ENCODE peak calls at places on chromosomes 3 and 15, in nine cellular contexts. N is CD4-positive, alpha-beta T cell; Y is A549; O is lower lobe of right lung; S is IMR-90; D is cardiac muscle cell; W is neural progenitor cell; P is HCT116; I is tibial artery. C is an unnamed sample.

GRCh38 chr15:43941555-43941954 is 114.8 kb downstream of the WDR76 start:
- DNase-seq in W (no peak), O (no peak), N (no peak), P (no peak), I (no peak), D (no peak), S (no peak), Y (no peak), C (peak)

GRCh38 chr3:53150247-53151085 is 10.5 kb upstream of the PRKCD start:
- DNase-seq in Y (peak), I (peak), P (peak), S (peak), O (peak), D (no peak), N (no peak), W (no peak), C (no peak)

GRCh38 chr3:116102037-116102436 is 343.2 kb downstream of the LSAMP start:
- DNase-seq in P (no peak), D (no peak), Y (no peak), I (no peak), S (no peak), W (no peak), O (no peak), N (no peak), C (no peak)

GRCh38 chr15:52680756-52681155 is 1.6 kb upstream of the ATOSA start:
- DNase-seq in D (no peak), Y (no peak), S (no peak), I (no peak), N (no peak), O (no peak), P (no peak), W (no peak), C (no peak)

GRCh38 chr3:182246870-182247269 is 535.1 kb downstream of the SOX2 start:
- DNase-seq in Y (no peak), I (no peak), S (no peak), N (no peak), D (no peak), W (no peak), P (no peak), O (no peak), C (no peak)

GRCh38 chr3:100401674-100402036 is 316 bp downstream of the LNP1 start:
- DNase-seq in S (peak), P (no peak), Y (no peak), N (peak), D (peak), O (peak), I (peak), W (peak), C (no peak)

GRCh38 chr3:126540946-126541627 is 17.1 kb downstream of the CHST13 start:
- DNase-seq in N (no peak), I (no peak), Y (no peak), P (no peak), O (peak), W (no peak), S (no peak), D (no peak), C (no peak)

GRCh38 chr3:120160050-120160449 is 65.8 kb upstream of the GSK3B start:
- DNase-seq in W (no peak), Y (peak), P (peak), N (no peak), S (peak), D (no peak), I (peak), O (peak), C (no peak)

DNA sequence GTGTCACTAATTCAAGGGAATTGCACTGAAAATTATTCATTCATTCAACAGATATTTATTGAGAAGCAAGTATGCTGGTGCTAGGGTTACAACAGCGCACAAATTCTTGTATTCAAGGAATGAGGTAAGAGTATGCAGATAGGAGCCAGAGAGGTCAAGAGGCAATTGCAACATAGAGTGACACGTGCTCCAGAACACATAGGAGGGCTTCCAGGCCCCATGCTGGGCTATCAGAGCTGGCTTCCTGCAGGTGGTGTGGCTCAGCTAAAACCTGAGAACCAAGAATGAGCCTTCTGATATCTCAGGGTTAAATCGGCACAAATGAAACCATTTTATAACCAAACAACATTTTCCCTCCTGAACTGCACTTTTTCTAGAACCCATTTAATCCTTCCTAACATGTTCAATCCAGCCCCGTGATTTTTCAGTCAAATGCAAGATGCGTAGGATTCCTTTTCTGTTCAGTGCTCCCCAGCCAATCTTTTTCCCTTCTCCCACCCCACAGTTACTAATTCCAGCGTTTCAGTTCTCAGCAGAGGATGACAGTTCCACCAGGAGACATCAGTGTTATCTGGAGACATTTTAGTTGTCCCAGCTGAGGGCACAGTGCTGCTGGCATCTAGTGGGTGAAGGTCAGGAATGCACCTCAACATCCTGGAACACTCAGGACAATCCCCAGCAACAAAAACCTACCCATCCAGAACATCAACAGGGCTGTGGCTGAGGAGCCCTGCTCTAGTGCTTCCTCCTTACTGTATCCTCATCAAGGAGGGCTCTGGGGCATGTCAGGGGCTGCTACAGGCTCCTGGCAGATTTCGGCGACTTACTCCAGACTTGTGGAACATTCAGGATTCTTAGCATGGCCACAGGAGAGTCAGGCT is 13.1 kb downstream of the CCR5AS start:
- DNase-seq in Y (no peak), W (no peak), P (no peak), S (peak), I (no peak), N (no peak), O (peak), D (no peak), C (no peak)
- TF ChIP-seq CTCF in Y (no peak), W (no peak), P (no peak), S (no peak), I (no peak), N (no peak), O (no peak), D (no peak), C (no peak)

GRCh38 chr15:50117628-50118027 is 1.4 kb downstream of the ATP8B4 start:
- DNase-seq in S (no peak), O (no peak), D (no peak), P (no peak), W (no peak), Y (no peak), I (no peak), N (no peak), C (no peak)

GRCh38 chr15:50116477-50116876 is 2.6 kb downstream of the ATP8B4 start:
- DNase-seq in D (peak), I (no peak), O (no peak), N (no peak), Y (peak), P (peak), S (peak), W (peak), C (peak)

GRCh38 chr15:50114381-50114780 is 4.7 kb downstream of the ATP8B4 start:
- DNase-seq in O (peak), I (peak), S (no peak), N (no peak), Y (no peak), P (no peak), D (no peak), W (no peak), C (no peak)

GRCh38 chr15:50123861-50124556 is 5.0 kb upstream of the ATP8B4 start:
- DNase-seq in P (no peak), S (no peak), W (no peak), O (no peak), N (no peak), D (no peak), Y (no peak), I (no peak), C (no peak)

DNA sequence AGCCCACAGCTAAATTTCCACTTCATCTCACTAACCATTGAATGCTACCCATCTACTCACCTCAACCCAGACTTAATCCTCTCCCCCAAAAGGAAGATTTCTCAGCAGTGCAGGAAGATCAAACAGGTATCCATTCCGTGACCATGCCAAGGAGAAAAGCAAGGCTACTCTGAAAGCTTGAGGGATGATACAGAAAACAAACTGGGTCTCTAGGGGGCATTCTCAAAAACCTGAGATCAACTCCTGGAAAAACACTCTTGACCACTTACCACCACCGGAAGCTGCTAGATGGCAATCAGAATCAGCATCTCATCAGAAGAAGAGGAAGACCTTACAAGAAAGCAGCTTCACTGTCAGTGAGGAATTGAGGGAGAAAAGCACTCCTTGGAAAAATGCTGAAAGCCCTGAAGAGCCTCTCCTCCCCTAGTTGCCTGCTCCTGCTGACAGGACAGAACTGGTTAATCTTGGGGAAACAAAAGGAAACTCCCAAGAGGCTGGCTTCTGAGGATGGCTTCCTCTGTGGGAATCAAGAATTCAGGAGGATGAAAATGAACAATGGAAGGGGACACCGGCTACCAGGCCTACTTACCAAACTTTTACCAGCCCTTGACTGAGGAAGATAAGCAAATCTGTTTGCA is at the start of gene ATP8B4:
- DNase-seq in N (no peak), P (no peak), I (no peak), Y (no peak), S (no peak), W (peak), O (no peak), D (no peak), C (no peak)
- TF ChIP-seq CTCF in N (no peak), P (no peak), I (no peak), Y (no peak), S (no peak), W (no peak), O (no peak), D (no peak), C (no peak)

DNA sequence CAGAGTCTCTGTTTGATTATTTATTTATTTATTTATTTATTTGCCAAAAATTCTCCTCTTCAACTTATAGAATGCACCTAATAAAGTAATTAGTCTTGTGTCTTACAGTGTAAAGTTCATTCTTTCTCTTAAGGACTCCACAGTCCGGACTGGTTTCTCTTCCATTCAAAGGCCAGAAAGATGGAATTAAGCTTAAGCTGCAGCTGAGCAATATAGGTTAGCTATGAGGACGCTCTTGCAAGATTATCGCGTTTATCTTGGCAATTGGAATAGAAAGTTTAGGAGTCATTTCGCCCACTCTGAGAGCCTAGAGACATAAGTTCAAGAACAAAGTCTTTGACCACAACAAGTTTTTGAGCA is 15.0 kb downstream of the TAGLN3 start:
- DNase-seq in W (no peak), D (no peak), P (no peak), I (no peak), S (no peak), Y (no peak), O (no peak), N (no peak), C (no peak)
- TF ChIP-seq CTCF in W (no peak), D (no peak), P (no peak), I (no peak), S (no peak), Y (no peak), O (no peak), N (peak), C (no peak)

GRCh38 chr15:74303741-74304309 is 63.6 kb downstream of the CYP11A1 start:
- DNase-seq in I (no peak), W (no peak), S (no peak), D (no peak), P (no peak), N (no peak), O (no peak), Y (no peak), C (no peak)

GRCh38 chr15:74297867-74298266 is 61.7 kb downstream of the CCDC33 start:
- DNase-seq in Y (no peak), P (no peak), W (no peak), O (no peak), I (no peak), D (no peak), S (no peak), N (no peak), C (no peak)

GRCh38 chr15:74301583-74302374 is 65.7 kb downstream of the CCDC33 start:
- DNase-seq in S (no peak), D (no peak), N (no peak), W (peak), O (no peak), Y (no peak), P (no peak), I (no peak), C (no peak)

GRCh38 chr15:74302821-74303359 is 64.6 kb downstream of the CYP11A1 start:
- DNase-seq in D (peak), S (no peak), P (no peak), I (no peak), W (peak), Y (peak), O (no peak), N (no peak), C (peak)

GRCh38 chr15:74300057-74300620 is 64.0 kb downstream of the CCDC33 start:
- DNase-seq in W (peak), P (no peak), Y (no peak), I (no peak), O (no peak), S (no peak), N (no peak), D (no peak), C (no peak)
- TF ChIP-seq CTCF in W (peak), P (no peak), Y (no peak), I (no peak), O (no peak), S (no peak), N (no peak), D (no peak), C (no peak)

GRCh38 chr3:166453472-166453871 is 616.2 kb upstream of the BCHE start:
- DNase-seq in D (no peak), N (no peak), I (no peak), Y (peak), O (no peak), P (no peak), W (no peak), S (no peak), C (no peak)

GRCh38 chr3:166456291-166456690 is 619.1 kb upstream of the BCHE start:
- DNase-seq in N (no peak), Y (no peak), W (no peak), D (no peak), P (no peak), O (no peak), I (no peak), S (peak), C (no peak)

GRCh38 chr3:166451997-166452396 is 614.8 kb upstream of the BCHE start:
- DNase-seq in O (no peak), S (no peak), P (no peak), W (no peak), Y (no peak), D (no peak), I (no peak), N (no peak), C (no peak)

GRCh38 chr3:166455724-166456123 is 618.5 kb upstream of the BCHE start:
- DNase-seq in D (no peak), S (peak), W (no peak), O (no peak), N (no peak), I (no peak), Y (peak), P (no peak), C (no peak)

DNA sequence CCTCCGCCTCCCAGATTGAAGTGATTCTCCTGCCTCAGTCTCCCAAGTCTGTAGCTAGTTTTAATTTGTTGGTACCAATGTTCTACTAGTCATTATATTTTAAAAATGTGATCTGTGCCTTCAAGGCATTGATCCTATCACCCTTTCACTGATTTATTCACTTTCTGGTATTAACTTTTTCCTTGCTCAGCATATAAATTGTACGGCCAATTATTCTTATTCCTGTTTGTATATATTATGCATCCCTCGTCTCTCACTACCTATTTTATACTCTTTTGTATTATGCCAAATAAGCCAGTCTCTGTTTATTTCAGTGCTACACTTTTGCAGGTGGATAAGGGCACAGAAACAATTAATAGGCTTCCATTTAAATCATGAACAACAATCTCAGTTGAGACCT is 620.2 kb upstream of the BCHE start:
- DNase-seq in W (no peak), S (no peak), P (no peak), O (no peak), Y (no peak), I (no peak), N (no peak), D (no peak), C (no peak)
- TF ChIP-seq CTCF in W (no peak), S (no peak), P (no peak), O (no peak), Y (no peak), I (no peak), N (no peak), D (no peak), C (no peak)